ENCODE peak calls at places on chromosomes 6 and 20, in nine cellular contexts. One of them, this sample, is unnamed.

GRCh38 chr6:79468116-79468515 is 69.1 kb downstream of the LCA5 start:
- DNase-seq in lower leg skin: no peak
- DNase-seq in pancreas: no peak
- DNase-seq in BE2C: no peak
- DNase-seq in HCT116: no peak
- DNase-seq in WTC11: no peak
- DNase-seq in lower lobe of right lung: no peak
- DNase-seq in fibroblast of the aortic adventitia: peak; percentile 54
- DNase-seq in endothelial cell: no peak
- DNase-seq in this sample: no peak

GRCh38 chr6:17885889-17886576 is 101.4 kb downstream of the KIF13A start:
- DNase-seq in lower leg skin: no peak
- DNase-seq in pancreas: no peak
- DNase-seq in BE2C: no peak
- DNase-seq in HCT116: no peak
- DNase-seq in WTC11: no peak
- DNase-seq in lower lobe of right lung: no peak
- DNase-seq in fibroblast of the aortic adventitia: peak; percentile 56
- DNase-seq in endothelial cell: no peak
- DNase-seq in this sample: no peak

GRCh38 chr6:143700684-143701342 is 23.0 kb downstream of the PHACTR2 start:
- DNase-seq in lower leg skin: no peak
- DNase-seq in pancreas: no peak
- DNase-seq in BE2C: no peak
- DNase-seq in HCT116: no peak
- DNase-seq in WTC11: no peak
- DNase-seq in lower lobe of right lung: no peak
- DNase-seq in fibroblast of the aortic adventitia: peak; percentile 77
- DNase-seq in endothelial cell: no peak
- DNase-seq in this sample: no peak

GRCh38 chr20:19789446-19789845 is 31.4 kb downstream of the RIN2 start:
- DNase-seq in lower leg skin: no peak
- DNase-seq in pancreas: no peak
- DNase-seq in BE2C: no peak
- DNase-seq in HCT116: no peak
- DNase-seq in WTC11: no peak
- DNase-seq in lower lobe of right lung: no peak
- DNase-seq in fibroblast of the aortic adventitia: no peak
- DNase-seq in endothelial cell: no peak
- DNase-seq in this sample: no peak

GRCh38 chr20:38357653-38358207 is 11.4 kb downstream of the LBP start:
- DNase-seq in lower leg skin: no peak
- DNase-seq in pancreas: no peak
- DNase-seq in BE2C: no peak
- DNase-seq in HCT116: no peak
- DNase-seq in WTC11: no peak
- DNase-seq in lower lobe of right lung: no peak
- DNase-seq in fibroblast of the aortic adventitia: peak; percentile 21
- DNase-seq in endothelial cell: no peak
- DNase-seq in this sample: no peak

GRCh38 chr20:24773751-24774201 is 175.3 kb upstream of the CST7 start:
- DNase-seq in lower leg skin: peak; percentile 62
- DNase-seq in pancreas: peak; percentile 7
- DNase-seq in BE2C: no peak
- DNase-seq in HCT116: no peak
- DNase-seq in WTC11: no peak
- DNase-seq in lower lobe of right lung: no peak
- DNase-seq in fibroblast of the aortic adventitia: peak; percentile 75
- DNase-seq in endothelial cell: no peak
- DNase-seq in this sample: no peak

GRCh38 chr6:136968831-136969230 is 46.7 kb downstream of the SLC35D3 start:
- DNase-seq in lower leg skin: no peak
- DNase-seq in pancreas: peak; percentile 23
- DNase-seq in BE2C: peak; percentile 98
- DNase-seq in HCT116: no peak
- DNase-seq in WTC11: no peak
- DNase-seq in lower lobe of right lung: no peak
- DNase-seq in fibroblast of the aortic adventitia: no peak
- DNase-seq in endothelial cell: no peak
- DNase-seq in this sample: no peak

GRCh38 chr6:3252369-3252768 is 6.4 kb upstream of the PSMG4 start:
- DNase-seq in lower leg skin: no peak
- DNase-seq in pancreas: no peak
- DNase-seq in BE2C: no peak
- DNase-seq in HCT116: no peak
- DNase-seq in WTC11: no peak
- DNase-seq in lower lobe of right lung: no peak
- DNase-seq in fibroblast of the aortic adventitia: no peak
- DNase-seq in endothelial cell: no peak
- DNase-seq in this sample: no peak

GRCh38 chr6:52686878-52687699 is 16.2 kb downstream of the TMEM14A start:
- DNase-seq in lower leg skin: no peak
- DNase-seq in pancreas: no peak
- DNase-seq in BE2C: no peak
- DNase-seq in HCT116: no peak
- DNase-seq in WTC11: no peak
- DNase-seq in lower lobe of right lung: no peak
- DNase-seq in fibroblast of the aortic adventitia: no peak
- DNase-seq in endothelial cell: no peak
- DNase-seq in this sample: no peak

GRCh38 chr20:18857640-18858039 is 44.1 kb downstream of the SCP2D1 start:
- DNase-seq in lower leg skin: no peak
- DNase-seq in pancreas: no peak
- DNase-seq in BE2C: no peak
- DNase-seq in HCT116: no peak
- DNase-seq in WTC11: no peak
- DNase-seq in lower lobe of right lung: no peak
- DNase-seq in fibroblast of the aortic adventitia: peak; percentile 33
- DNase-seq in endothelial cell: no peak
- DNase-seq in this sample: no peak

GRCh38 chr6:159107451-159108260 is 61.5 kb upstream of the FNDC1 start:
- DNase-seq in lower leg skin: peak; percentile 84
- DNase-seq in pancreas: no peak
- DNase-seq in BE2C: peak; percentile 28
- DNase-seq in HCT116: no peak
- DNase-seq in WTC11: no peak
- DNase-seq in lower lobe of right lung: no peak
- DNase-seq in fibroblast of the aortic adventitia: no peak
- DNase-seq in endothelial cell: peak; percentile 27
- DNase-seq in this sample: no peak

GRCh38 chr6:33813960-33814662 is 10.3 kb upstream of the MLN start:
- DNase-seq in lower leg skin: no peak
- DNase-seq in pancreas: no peak
- DNase-seq in BE2C: no peak
- DNase-seq in HCT116: no peak
- DNase-seq in WTC11: no peak
- DNase-seq in lower lobe of right lung: peak; percentile 33
- DNase-seq in fibroblast of the aortic adventitia: no peak
- DNase-seq in endothelial cell: no peak
- DNase-seq in this sample: no peak

GRCh38 chr6:33813246-33813904 is 9.6 kb upstream of the MLN start:
- DNase-seq in lower leg skin: no peak
- DNase-seq in pancreas: no peak
- DNase-seq in BE2C: no peak
- DNase-seq in HCT116: no peak
- DNase-seq in WTC11: no peak
- DNase-seq in lower lobe of right lung: peak; percentile 12
- DNase-seq in fibroblast of the aortic adventitia: no peak
- DNase-seq in endothelial cell: no peak
- DNase-seq in this sample: no peak

GRCh38 chr6:33814663-33814985 is 10.8 kb upstream of the MLN start:
- DNase-seq in lower leg skin: no peak
- DNase-seq in pancreas: no peak
- DNase-seq in BE2C: no peak
- DNase-seq in HCT116: no peak
- DNase-seq in WTC11: no peak
- DNase-seq in lower lobe of right lung: no peak
- DNase-seq in fibroblast of the aortic adventitia: no peak
- DNase-seq in endothelial cell: no peak
- DNase-seq in this sample: no peak

GRCh38 chr6:33809619-33810018 is 5.8 kb upstream of the MLN start:
- DNase-seq in lower leg skin: no peak
- DNase-seq in pancreas: no peak
- DNase-seq in BE2C: no peak
- DNase-seq in HCT116: no peak
- DNase-seq in WTC11: no peak
- DNase-seq in lower lobe of right lung: no peak
- DNase-seq in fibroblast of the aortic adventitia: no peak
- DNase-seq in endothelial cell: no peak
- DNase-seq in this sample: no peak

DNA sequence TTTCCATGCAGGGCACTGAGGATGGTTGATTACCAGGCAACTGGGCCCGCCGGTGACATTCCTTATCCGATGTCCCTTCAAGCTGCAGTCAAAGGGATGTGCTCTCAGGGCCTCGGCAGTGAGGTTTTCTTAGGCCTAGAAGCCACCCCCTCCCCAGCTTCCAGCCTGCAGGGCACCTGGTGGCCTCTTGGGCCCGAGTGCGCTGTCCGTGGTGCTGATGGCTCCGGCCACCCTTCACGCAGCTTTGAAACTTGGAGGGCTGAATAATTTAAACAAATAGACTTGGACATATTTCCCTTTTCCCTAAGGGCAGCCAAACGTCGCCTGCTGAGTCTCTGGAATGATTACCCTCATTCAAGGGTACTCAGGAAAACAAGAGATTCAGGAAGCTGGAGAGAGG is 8.9 kb upstream of the MLN start:
- DNase-seq in lower leg skin: no peak
- DNase-seq in pancreas: no peak
- DNase-seq in BE2C: peak; percentile 35
- DNase-seq in HCT116: no peak
- DNase-seq in WTC11: peak; percentile 88
- DNase-seq in lower lobe of right lung: peak; percentile 56
- DNase-seq in fibroblast of the aortic adventitia: peak; percentile 57
- DNase-seq in endothelial cell: peak; percentile 86
- DNase-seq in this sample: peak; percentile 78
- TF ChIP-seq CTCF in lower leg skin: no peak
- TF ChIP-seq CTCF in pancreas: peak; percentile 21
- TF ChIP-seq CTCF in BE2C: peak; percentile 15
- TF ChIP-seq CTCF in HCT116: no peak
- TF ChIP-seq CTCF in WTC11: no peak
- TF ChIP-seq CTCF in lower lobe of right lung: peak; percentile 20
- TF ChIP-seq CTCF in fibroblast of the aortic adventitia: peak; percentile 77
- TF ChIP-seq CTCF in endothelial cell: peak; percentile 11
- TF ChIP-seq CTCF in this sample: peak; percentile 14

DNA sequence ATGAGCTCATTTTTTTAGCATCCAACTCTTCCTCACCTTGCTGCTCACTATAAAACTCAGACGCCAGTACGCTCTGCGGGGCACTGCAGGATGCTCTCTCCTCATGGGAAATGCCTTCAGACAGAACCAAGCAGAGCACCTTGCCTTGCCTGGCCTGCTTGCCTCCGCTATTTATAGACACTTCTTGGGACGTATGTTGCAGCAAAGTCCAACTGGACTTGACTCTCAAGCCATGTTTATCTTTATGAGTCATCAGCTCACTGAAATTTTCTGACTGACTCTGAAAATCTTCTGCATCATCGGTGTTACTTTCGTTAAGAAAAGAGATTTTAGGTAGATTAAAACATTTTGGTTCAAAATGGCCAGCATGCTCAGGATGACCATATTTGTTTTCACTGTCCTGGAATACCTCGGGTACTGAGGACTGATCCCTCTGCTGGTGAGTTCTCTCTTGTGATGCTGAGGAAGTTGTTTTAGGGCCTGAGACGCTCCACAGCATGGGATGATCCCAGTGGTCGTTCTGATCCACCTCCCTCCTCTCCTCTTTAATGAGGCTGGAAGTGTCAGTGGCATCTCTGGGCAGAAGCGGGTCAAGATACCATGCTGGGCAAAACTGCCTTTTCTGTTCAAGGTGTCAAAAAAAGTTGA is 204.5 kb downstream of the KIF16B start:
- DNase-seq in lower leg skin: no peak
- DNase-seq in pancreas: no peak
- DNase-seq in BE2C: no peak
- DNase-seq in HCT116: no peak
- DNase-seq in WTC11: no peak
- DNase-seq in lower lobe of right lung: no peak
- DNase-seq in fibroblast of the aortic adventitia: peak; percentile 46
- DNase-seq in endothelial cell: no peak
- DNase-seq in this sample: no peak
- TF ChIP-seq CTCF in lower leg skin: no peak
- TF ChIP-seq CTCF in pancreas: no peak
- TF ChIP-seq CTCF in BE2C: no peak
- TF ChIP-seq CTCF in HCT116: no peak
- TF ChIP-seq CTCF in WTC11: no peak
- TF ChIP-seq CTCF in lower lobe of right lung: no peak
- TF ChIP-seq CTCF in fibroblast of the aortic adventitia: no peak
- TF ChIP-seq CTCF in endothelial cell: no peak
- TF ChIP-seq CTCF in this sample: no peak

GRCh38 chr6:13710552-13711383 is 867 bp downstream of the RANBP9 start:
- DNase-seq in lower leg skin: peak; percentile 88
- DNase-seq in pancreas: peak; percentile 65
- DNase-seq in BE2C: peak; percentile 52
- DNase-seq in HCT116: no peak
- DNase-seq in WTC11: peak; percentile 47
- DNase-seq in lower lobe of right lung: peak; percentile 71
- DNase-seq in fibroblast of the aortic adventitia: no peak
- DNase-seq in endothelial cell: peak; percentile 64
- DNase-seq in this sample: peak; percentile 37

GRCh38 chr6:13711726-13712484 is at the start of gene RANBP9:
- DNase-seq in lower leg skin: peak; percentile 97
- DNase-seq in pancreas: peak; percentile 90
- DNase-seq in BE2C: peak; percentile 89
- DNase-seq in HCT116: peak; percentile 75
- DNase-seq in WTC11: peak; percentile 85
- DNase-seq in lower lobe of right lung: peak; percentile 92
- DNase-seq in fibroblast of the aortic adventitia: peak; percentile 88
- DNase-seq in endothelial cell: peak; percentile 90
- DNase-seq in this sample: peak; percentile 88

GRCh38 chr6:13709698-13710551 is 1.7 kb downstream of the RANBP9 start:
- DNase-seq in lower leg skin: no peak
- DNase-seq in pancreas: no peak
- DNase-seq in BE2C: no peak
- DNase-seq in HCT116: no peak
- DNase-seq in WTC11: no peak
- DNase-seq in lower lobe of right lung: no peak
- DNase-seq in fibroblast of the aortic adventitia: peak; percentile 56
- DNase-seq in endothelial cell: no peak
- DNase-seq in this sample: no peak

GRCh38 chr6:13712485-13712990 is 903 bp upstream of the RANBP9 start:
- DNase-seq in lower leg skin: no peak
- DNase-seq in pancreas: no peak
- DNase-seq in BE2C: no peak
- DNase-seq in HCT116: no peak
- DNase-seq in WTC11: no peak
- DNase-seq in lower lobe of right lung: no peak
- DNase-seq in fibroblast of the aortic adventitia: peak; percentile 71
- DNase-seq in endothelial cell: no peak
- DNase-seq in this sample: no peak

GRCh38 chr6:13711384-13711725 is 280 bp downstream of the RANBP9 start:
- DNase-seq in lower leg skin: no peak
- DNase-seq in pancreas: no peak
- DNase-seq in BE2C: peak; percentile 82
- DNase-seq in HCT116: no peak
- DNase-seq in WTC11: no peak
- DNase-seq in lower lobe of right lung: no peak
- DNase-seq in fibroblast of the aortic adventitia: no peak
- DNase-seq in endothelial cell: no peak
- DNase-seq in this sample: no peak
- TF ChIP-seq CTCF in lower leg skin: no peak
- TF ChIP-seq CTCF in pancreas: no peak
- TF ChIP-seq CTCF in BE2C: no peak
- TF ChIP-seq CTCF in HCT116: no peak
- TF ChIP-seq CTCF in WTC11: no peak
- TF ChIP-seq CTCF in lower lobe of right lung: peak; percentile 22
- TF ChIP-seq CTCF in fibroblast of the aortic adventitia: peak; percentile 14
- TF ChIP-seq CTCF in endothelial cell: no peak
- TF ChIP-seq CTCF in this sample: no peak

GRCh38 chr20:57047281-57048026 is 219.0 kb downstream of the BMP7 start:
- DNase-seq in lower leg skin: no peak
- DNase-seq in pancreas: no peak
- DNase-seq in BE2C: peak; percentile 24
- DNase-seq in HCT116: no peak
- DNase-seq in WTC11: no peak
- DNase-seq in lower lobe of right lung: no peak
- DNase-seq in fibroblast of the aortic adventitia: no peak
- DNase-seq in endothelial cell: peak; percentile 13
- DNase-seq in this sample: peak; percentile 44
- TF ChIP-seq CTCF in lower leg skin: no peak
- TF ChIP-seq CTCF in pancreas: no peak
- TF ChIP-seq CTCF in BE2C: peak; percentile 23
- TF ChIP-seq CTCF in HCT116: no peak
- TF ChIP-seq CTCF in WTC11: no peak
- TF ChIP-seq CTCF in lower lobe of right lung: no peak
- TF ChIP-seq CTCF in fibroblast of the aortic adventitia: no peak
- TF ChIP-seq CTCF in endothelial cell: no peak
- TF ChIP-seq CTCF in this sample: peak; percentile 25